ENCODE peak calls at places on chromosomes 3 and 15, in eight cellular contexts. Y is spleen, J is GM23248, Z is psoas muscle, N is NT2/D1, H is body of pancreas, C is right atrium auricular region, A is heart left ventricle. Q is an unnamed sample. For H3K36me3, the result is how much of the 10 kb centered on the place peaks cover.

GRCh38 chr15:88393719-88394519 is 73.3 kb downstream of the MRPL46 start:
- DNase-seq in Y (no peak), J (peak), Z (no peak), N (no peak), H (no peak), C (no peak), A (no peak), Q (peak)

GRCh38 chr3:17672506-17672905 is 69.9 kb downstream of the TBC1D5 start:
- DNase-seq in Y (no peak), J (peak), Z (no peak), N (no peak), H (no peak), C (no peak), A (no peak), Q (no peak)

GRCh38 chr15:69265347-69265955 is 33.3 kb upstream of the PAQR5 start:
- DNase-seq in Y (no peak), J (peak), Z (no peak), N (peak), H (no peak), C (no peak), A (no peak), Q (no peak)

GRCh38 chr3:189766416-189766815 is 135.2 kb downstream of the TP63 start:
- DNase-seq in Y (no peak), J (no peak), Z (no peak), N (no peak), H (no peak), C (no peak), A (no peak), Q (no peak)

GRCh38 chr3:159760056-159760455 is 228.6 kb upstream of the IL12A start:
- DNase-seq in Y (no peak), J (no peak), Z (no peak), N (no peak), H (no peak), C (no peak), A (no peak), Q (no peak)

GRCh38 chr3:76940181-76940770 is 99.6 kb upstream of the ROBO2 start:
- DNase-seq in Y (no peak), J (no peak), Z (no peak), N (no peak), H (no peak), C (no peak), A (no peak), Q (no peak)

GRCh38 chr3:196134691-196135090 is 52.8 kb upstream of the TFRC start:
- DNase-seq in Y (no peak), J (no peak), Z (no peak), N (no peak), H (no peak), C (no peak), A (no peak), Q (no peak)

GRCh38 chr3:55664387-55664786 is 177.3 kb upstream of the WNT5A start:
- DNase-seq in Y (no peak), J (no peak), Z (no peak), N (no peak), H (no peak), C (no peak), A (no peak), Q (no peak)

GRCh38 chr3:189909573-189909972 is 211.1 kb downstream of the P3H2 start:
- DNase-seq in Y (no peak), J (no peak), Z (no peak), N (no peak), H (no peak), C (no peak), A (no peak), Q (no peak)

GRCh38 chr15:45715528-45715927 is 80.7 kb downstream of the SQOR start:
- DNase-seq in Y (no peak), J (peak), Z (no peak), N (no peak), H (no peak), C (no peak), A (no peak), Q (no peak)

GRCh38 chr3:113658107-113658506 is 38.3 kb downstream of the USF3 start:
- DNase-seq in Y (no peak), J (no peak), Z (no peak), N (no peak), H (no peak), C (no peak), A (no peak), Q (no peak)

GRCh38 chr15:96416934-96417759 is 86.6 kb downstream of the NR2F2 start:
- DNase-seq in Y (no peak), J (peak), Z (no peak), N (no peak), H (no peak), C (no peak), A (no peak), Q (peak)

GRCh38 chr15:78642341-78642740 is 1.3 kb upstream of the CHRNB4 start:
- DNase-seq in Y (no peak), J (no peak), Z (no peak), N (no peak), H (no peak), C (no peak), A (peak), Q (no peak)

GRCh38 chr3:140250010-140250825 is 315.2 kb downstream of the CLSTN2 start:
- DNase-seq in Y (no peak), J (no peak), Z (peak), N (no peak), H (no peak), C (no peak), A (no peak), Q (no peak)

GRCh38 chr15:101522621-101523559 is 33.4 kb upstream of the PCSK6 start:
- DNase-seq in Y (no peak), J (no peak), Z (no peak), N (no peak), H (no peak), C (no peak), A (no peak), Q (no peak)

GRCh38 chr15:69679623-69680228 is 227.1 kb downstream of the RPLP1 start:
- DNase-seq in Y (no peak), J (no peak), Z (no peak), N (no peak), H (no peak), C (no peak), A (no peak), Q (no peak)

GRCh38 chr15:75230524-75231371 is 27.4 kb upstream of the GOLGA6C start:
- DNase-seq in Y (peak), J (no peak), Z (peak), N (peak), H (no peak), C (no peak), A (no peak), Q (no peak)

GRCh38 chr3:64262574-64263114 is 37.4 kb upstream of the PRICKLE2 start:
- DNase-seq in Y (no peak), J (no peak), Z (no peak), N (no peak), H (no peak), C (no peak), A (no peak), Q (no peak)

GRCh38 chr3:54967586-54968244 is 39.9 kb upstream of the LRTM1 start:
- DNase-seq in Y (no peak), J (peak), Z (no peak), N (no peak), H (no peak), C (no peak), A (no peak), Q (no peak)

GRCh38 chr3:158103131-158103955 is 2.9 kb downstream of the SHOX2 start:
- DNase-seq in Y (peak), J (peak), Z (peak), N (no peak), H (peak), C (no peak), A (peak), Q (peak)

GRCh38 chr3:158102219-158102612 is 4.0 kb downstream of the SHOX2 start:
- DNase-seq in Y (no peak), J (no peak), Z (no peak), N (no peak), H (no peak), C (no peak), A (no peak), Q (no peak)

GRCh38 chr3:158103956-158104338 is 2.3 kb downstream of the SHOX2 start:
- DNase-seq in Y (no peak), J (peak), Z (no peak), N (no peak), H (no peak), C (no peak), A (peak), Q (no peak)

GRCh38 chr3:158101330-158102218 is 4.6 kb downstream of the SHOX2 start:
- DNase-seq in Y (no peak), J (no peak), Z (no peak), N (no peak), H (no peak), C (no peak), A (no peak), Q (no peak)

GRCh38 chr3:158102660-158103085 is 3.5 kb downstream of the SHOX2 start:
- DNase-seq in Y (no peak), J (no peak), Z (no peak), N (no peak), H (no peak), C (no peak), A (no peak), Q (no peak)
- H3K4me3 ChIP-seq in Y (no peak), J (peak), Z (no peak), N (peak), H (no peak), C (peak), A (no peak), Q (no peak)

GRCh38 chr15:90957105-90957790 is 2.6 kb downstream of the RCCD1 start:
- DNase-seq in Y (peak), J (peak), Z (no peak), N (no peak), H (peak), C (no peak), A (no peak), Q (no peak)
- H3K36me3 ChIP-seq in Y (under half), J (under half), Z (under half), N (half or more), H (under half), C (under half), A (under half), Q (under half)

GRCh38 chr15:84608707-84609284 is 8.0 kb downstream of the ZSCAN2 start:
- DNase-seq in Y (no peak), J (no peak), Z (no peak), N (no peak), H (no peak), C (no peak), A (no peak), Q (no peak)

GRCh38 chr15:84604804-84605203 is 4.0 kb downstream of the ZSCAN2 start:
- DNase-seq in Y (no peak), J (no peak), Z (no peak), N (no peak), H (no peak), C (no peak), A (no peak), Q (no peak)

GRCh38 chr15:84606653-84607120 is 5.9 kb downstream of the ZSCAN2 start:
- DNase-seq in Y (no peak), J (no peak), Z (no peak), N (no peak), H (peak), C (no peak), A (no peak), Q (no peak)

GRCh38 chr15:84603630-84604379 is 3.0 kb downstream of the ZSCAN2 start:
- DNase-seq in Y (no peak), J (no peak), Z (no peak), N (peak), H (no peak), C (no peak), A (no peak), Q (no peak)

DNA sequence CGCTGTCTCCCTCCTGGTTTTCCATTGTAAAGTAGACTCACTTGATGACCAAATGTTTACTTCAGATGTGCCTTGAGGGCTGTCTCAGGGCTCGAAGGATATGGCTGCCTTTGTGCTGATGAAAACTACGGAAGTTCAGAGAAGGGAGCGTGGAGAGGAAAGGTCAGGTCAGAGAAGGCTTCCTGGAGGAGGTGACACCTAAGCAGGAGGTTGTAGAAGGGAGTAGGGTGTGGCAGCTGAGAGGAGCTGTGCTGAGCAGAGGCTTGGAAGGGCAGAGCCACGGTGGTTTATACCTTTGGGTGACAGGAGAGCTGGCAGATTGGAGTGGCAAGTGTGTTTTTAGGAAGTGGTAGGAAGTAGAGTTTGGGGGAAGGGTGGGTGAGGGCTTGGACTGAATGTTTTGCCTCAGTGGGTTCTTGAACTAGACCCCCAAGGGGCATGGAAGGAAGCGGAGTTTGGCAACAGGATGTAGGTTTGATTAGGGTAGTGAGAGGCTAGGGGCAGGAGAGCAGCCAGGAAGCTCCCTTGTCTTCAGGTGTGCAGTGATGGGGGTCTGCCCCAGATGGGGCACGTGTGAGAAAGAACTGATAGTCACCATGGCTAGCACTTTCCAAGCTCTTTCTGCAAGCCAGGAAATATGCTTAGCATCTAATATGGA is 4.5 kb downstream of the ZSCAN2 start:
- DNase-seq in Y (no peak), J (no peak), Z (no peak), N (no peak), H (no peak), C (no peak), A (no peak), Q (no peak)
- H3K4me3 ChIP-seq in Y (no peak), J (no peak), Z (no peak), N (no peak), H (no peak), C (no peak), A (no peak), Q (no peak)

DNA sequence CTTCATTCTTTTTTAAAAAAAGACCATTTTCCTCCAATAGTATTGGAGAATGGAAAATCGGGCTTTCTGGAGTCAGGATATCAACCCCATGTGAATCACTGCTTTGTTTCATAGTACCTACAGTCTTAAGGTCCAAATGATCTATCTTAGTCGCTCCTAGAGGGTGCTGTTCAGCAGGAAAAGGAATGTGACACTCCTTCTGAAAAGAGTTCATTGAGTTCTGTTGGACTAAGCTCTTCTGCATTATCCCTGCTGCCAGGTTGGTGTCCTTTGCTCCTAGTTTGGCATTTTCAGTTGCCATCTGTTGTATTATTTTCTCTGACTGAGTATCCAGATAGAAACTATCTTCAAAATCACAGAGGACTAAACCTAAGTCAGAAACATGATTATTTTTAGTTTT is 57.2 kb downstream of the POLQ start:
- DNase-seq in Y (no peak), J (no peak), Z (no peak), N (no peak), H (no peak), C (no peak), A (no peak), Q (no peak)
- H3K36me3 ChIP-seq in Y (under half), J (under half), Z (under half), N (half or more), H (under half), C (under half), A (under half), Q (half or more)

GRCh38 chr15:62988701-62989100 is 53.8 kb upstream of the TPM1 start:
- DNase-seq in Y (no peak), J (no peak), Z (no peak), N (no peak), H (no peak), C (no peak), A (no peak), Q (no peak)

GRCh38 chr15:62989366-62990055 is 53.0 kb upstream of the TPM1 start:
- DNase-seq in Y (no peak), J (peak), Z (no peak), N (no peak), H (no peak), C (no peak), A (no peak), Q (peak)

GRCh38 chr15:62994439-62994838 is 48.1 kb upstream of the TPM1 start:
- DNase-seq in Y (no peak), J (peak), Z (no peak), N (no peak), H (no peak), C (no peak), A (no peak), Q (no peak)

GRCh38 chr15:62993066-62993465 is 49.5 kb upstream of the TPM1 start:
- DNase-seq in Y (no peak), J (no peak), Z (no peak), N (no peak), H (no peak), C (no peak), A (no peak), Q (no peak)

GRCh38 chr15:62991698-62992097 is 50.8 kb upstream of the TPM1 start:
- DNase-seq in Y (no peak), J (no peak), Z (no peak), N (no peak), H (no peak), C (no peak), A (no peak), Q (no peak)
- H3K4me3 ChIP-seq in Y (no peak), J (no peak), Z (no peak), N (no peak), H (no peak), C (no peak), A (no peak), Q (no peak)

DNA sequence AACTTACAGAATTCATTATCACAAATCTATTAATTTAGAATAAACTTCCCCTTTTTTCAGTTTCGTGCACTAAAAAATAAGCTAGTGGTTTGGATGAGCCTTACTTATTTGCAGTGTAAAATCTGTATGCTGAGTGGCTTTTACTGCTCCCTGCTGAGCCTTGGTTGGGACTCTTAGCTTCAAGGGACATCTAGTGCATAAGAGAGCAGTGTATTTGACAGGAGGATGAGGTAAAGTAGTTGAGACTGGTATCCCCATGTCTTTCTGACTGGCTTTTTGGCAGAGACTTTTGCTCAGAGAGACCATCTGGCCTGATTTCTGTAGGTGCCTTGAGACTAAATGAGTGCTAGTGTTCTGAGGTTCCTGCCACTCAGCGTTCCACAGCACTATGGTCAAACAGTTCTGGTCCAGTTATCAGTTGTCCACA is 11.8 kb downstream of the CAPN7 start:
- DNase-seq in Y (no peak), J (no peak), Z (no peak), N (no peak), H (no peak), C (no peak), A (no peak), Q (no peak)
- H3K36me3 ChIP-seq in Y (under half), J (half or more), Z (under half), N (half or more), H (under half), C (half or more), A (half or more), Q (under half)

DNA sequence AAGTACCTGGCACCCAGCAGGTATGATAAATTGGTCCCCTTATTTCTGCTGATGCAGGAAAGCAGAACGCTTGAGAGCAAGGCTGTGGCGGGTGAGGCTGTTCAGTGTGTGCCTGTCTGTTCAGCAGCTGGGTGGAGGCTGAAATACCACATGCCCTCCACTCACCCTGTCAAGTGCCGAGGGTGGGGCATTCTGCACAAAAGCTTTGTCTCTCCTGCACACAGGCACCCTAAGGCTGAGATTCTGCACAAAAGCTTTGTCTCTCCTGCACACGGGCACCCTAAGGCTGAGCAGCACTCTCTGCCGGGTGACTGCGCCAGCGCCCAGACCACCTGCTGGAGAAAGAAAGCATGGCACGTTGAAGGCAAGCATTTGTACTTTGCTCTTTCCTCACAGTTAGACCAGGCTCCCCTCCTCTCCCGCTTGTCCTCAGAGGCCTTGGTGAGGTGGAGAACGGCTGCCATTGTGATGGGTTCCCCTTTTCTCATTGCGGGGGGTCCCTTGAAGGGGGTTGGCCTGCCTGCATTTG is 97.5 kb downstream of the BDH1 start:
- DNase-seq in Y (peak), J (no peak), Z (no peak), N (no peak), H (no peak), C (no peak), A (no peak), Q (peak)
- H3K4me3 ChIP-seq in Y (no peak), J (no peak), Z (no peak), N (no peak), H (no peak), C (no peak), A (no peak), Q (no peak)

DNA sequence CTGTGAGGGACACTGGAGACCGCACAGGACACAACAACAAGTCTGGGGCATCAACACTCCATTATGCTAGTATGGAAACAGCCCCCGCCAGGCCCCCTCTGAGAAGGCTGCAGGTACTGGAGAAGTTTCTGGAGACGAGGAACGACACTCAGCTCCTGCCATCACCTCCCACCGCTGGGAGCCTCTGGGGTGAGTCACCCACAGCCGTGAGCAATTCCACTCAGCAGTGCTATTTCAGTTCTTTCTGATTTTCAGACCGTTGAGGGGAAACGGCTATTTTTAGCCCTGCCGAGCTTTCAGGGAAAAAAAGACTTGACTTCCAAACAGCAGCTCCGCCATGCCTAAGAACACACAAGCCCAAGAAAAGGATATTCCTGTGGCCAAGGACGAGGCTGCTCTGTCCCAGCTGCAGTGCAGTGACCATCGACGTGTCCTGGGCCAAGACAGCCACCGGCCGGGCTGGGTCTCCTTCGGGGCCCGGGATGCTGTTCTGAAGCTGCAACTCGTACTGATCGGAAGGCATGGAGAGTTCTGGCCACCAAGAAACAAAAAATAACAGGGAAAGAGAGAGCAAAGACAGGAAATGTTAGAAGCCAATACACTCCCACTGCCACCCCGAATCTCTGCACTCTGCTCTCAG is 40.8 kb downstream of the NUP210 start:
- DNase-seq in Y (no peak), J (peak), Z (peak), N (no peak), H (no peak), C (peak), A (peak), Q (peak)
- H3K36me3 ChIP-seq in Y (half or more), J (under half), Z (under half), N (under half), H (under half), C (under half), A (under half), Q (under half)

GRCh38 chr15:98858610-98859023 is 149.0 kb downstream of the PGPEP1L start:
- DNase-seq in Y (no peak), J (no peak), Z (no peak), N (no peak), H (no peak), C (no peak), A (no peak), Q (no peak)
- H3K4me3 ChIP-seq in Y (no peak), J (no peak), Z (no peak), N (no peak), H (no peak), C (no peak), A (no peak), Q (no peak)

Q was measured in MG63.